ENCODE peak calls at places on chromosomes 12 and 14, in four cellular contexts. One of them, this sample, is unnamed.
A peak's percentile ranks its signal among the peaks of the same experiment; 100 is the strongest.

GRCh38 chr12:33012226-33012625 is 115.6 kb upstream of the PKP2 start:
- DNase-seq in endothelial cell of umbilical vein: no peak
- DNase-seq in GM12892: no peak
- DNase-seq in K562: no peak
- DNase-seq in this sample: no peak

GRCh38 chr14:22545842-22546721 is 42.9 kb downstream of the DAD1 start:
- DNase-seq in endothelial cell of umbilical vein: peak; percentile 93
- DNase-seq in GM12892: no peak
- DNase-seq in K562: no peak
- DNase-seq in this sample: no peak

GRCh38 chr14:103745424-103745823 is 29.8 kb downstream of the ZFYVE21 start:
- DNase-seq in endothelial cell of umbilical vein: no peak
- DNase-seq in GM12892: no peak
- DNase-seq in K562: no peak
- DNase-seq in this sample: no peak

GRCh38 chr12:68113644-68114043 is 45.9 kb downstream of the IFNG start:
- DNase-seq in endothelial cell of umbilical vein: no peak
- DNase-seq in GM12892: no peak
- DNase-seq in K562: peak; percentile 18
- DNase-seq in this sample: no peak

GRCh38 chr12:127324681-127325080 is 942.3 kb upstream of the TMEM132C start:
- DNase-seq in endothelial cell of umbilical vein: no peak
- DNase-seq in GM12892: no peak
- DNase-seq in K562: no peak
- DNase-seq in this sample: no peak

GRCh38 chr12:42421844-42422779 is 96.1 kb downstream of the PPHLN1 start:
- DNase-seq in endothelial cell of umbilical vein: peak; percentile 96
- DNase-seq in GM12892: no peak
- DNase-seq in K562: peak; percentile 53
- DNase-seq in this sample: no peak

GRCh38 chr12:15984097-15984800 is 73.1 kb downstream of the DERA start:
- DNase-seq in endothelial cell of umbilical vein: no peak
- DNase-seq in GM12892: no peak
- DNase-seq in K562: no peak
- DNase-seq in this sample: no peak

GRCh38 chr14:100424504-100425453 is 101.6 kb downstream of the SLC25A47 start:
- DNase-seq in endothelial cell of umbilical vein: no peak
- DNase-seq in GM12892: no peak
- DNase-seq in K562: no peak
- DNase-seq in this sample: no peak

GRCh38 chr12:52191841-52192791 is at the start of gene KRT80:
- DNase-seq in endothelial cell of umbilical vein: peak; percentile 98
- DNase-seq in GM12892: no peak
- DNase-seq in K562: no peak
- DNase-seq in this sample: peak; percentile 79
- TF ChIP-seq POLR2A in endothelial cell of umbilical vein: peak; percentile 69
- TF ChIP-seq POLR2A in GM12892: no peak
- TF ChIP-seq POLR2A in K562: no peak
- TF ChIP-seq POLR2A in this sample: no peak

GRCh38 chr12:7129647-7130536 is at the start of gene CLSTN3:
- DNase-seq in endothelial cell of umbilical vein: peak; percentile 87
- DNase-seq in GM12892: peak; percentile 100
- DNase-seq in K562: peak; percentile 100
- DNase-seq in this sample: peak; percentile 95
- TF ChIP-seq POLR2A in endothelial cell of umbilical vein: no peak
- TF ChIP-seq POLR2A in GM12892: no peak
- TF ChIP-seq POLR2A in K562: peak; percentile 28
- TF ChIP-seq POLR2A in this sample: peak; percentile 52

GRCh38 chr14:77027538-77028383 is 747 bp downstream of the IRF2BPL start:
- DNase-seq in endothelial cell of umbilical vein: peak; percentile 64
- DNase-seq in GM12892: peak; percentile 65
- DNase-seq in K562: peak; percentile 79
- DNase-seq in this sample: peak; percentile 74
- TF ChIP-seq POLR2A in endothelial cell of umbilical vein: no peak
- TF ChIP-seq POLR2A in GM12892: peak; percentile 65
- TF ChIP-seq POLR2A in K562: no peak
- TF ChIP-seq POLR2A in this sample: no peak

GRCh38 chr12:29382251-29382650 is 1.3 kb upstream of the ERGIC2 start:
- DNase-seq in endothelial cell of umbilical vein: no peak
- DNase-seq in GM12892: no peak
- DNase-seq in K562: no peak
- DNase-seq in this sample: no peak

GRCh38 chr12:29376118-29376517 is 4.9 kb downstream of the ERGIC2 start:
- DNase-seq in endothelial cell of umbilical vein: no peak
- DNase-seq in GM12892: no peak
- DNase-seq in K562: no peak
- DNase-seq in this sample: no peak

GRCh38 chr12:29374913-29375312 is 6.1 kb downstream of the ERGIC2 start:
- DNase-seq in endothelial cell of umbilical vein: no peak
- DNase-seq in GM12892: no peak
- DNase-seq in K562: no peak
- DNase-seq in this sample: no peak

DNA sequence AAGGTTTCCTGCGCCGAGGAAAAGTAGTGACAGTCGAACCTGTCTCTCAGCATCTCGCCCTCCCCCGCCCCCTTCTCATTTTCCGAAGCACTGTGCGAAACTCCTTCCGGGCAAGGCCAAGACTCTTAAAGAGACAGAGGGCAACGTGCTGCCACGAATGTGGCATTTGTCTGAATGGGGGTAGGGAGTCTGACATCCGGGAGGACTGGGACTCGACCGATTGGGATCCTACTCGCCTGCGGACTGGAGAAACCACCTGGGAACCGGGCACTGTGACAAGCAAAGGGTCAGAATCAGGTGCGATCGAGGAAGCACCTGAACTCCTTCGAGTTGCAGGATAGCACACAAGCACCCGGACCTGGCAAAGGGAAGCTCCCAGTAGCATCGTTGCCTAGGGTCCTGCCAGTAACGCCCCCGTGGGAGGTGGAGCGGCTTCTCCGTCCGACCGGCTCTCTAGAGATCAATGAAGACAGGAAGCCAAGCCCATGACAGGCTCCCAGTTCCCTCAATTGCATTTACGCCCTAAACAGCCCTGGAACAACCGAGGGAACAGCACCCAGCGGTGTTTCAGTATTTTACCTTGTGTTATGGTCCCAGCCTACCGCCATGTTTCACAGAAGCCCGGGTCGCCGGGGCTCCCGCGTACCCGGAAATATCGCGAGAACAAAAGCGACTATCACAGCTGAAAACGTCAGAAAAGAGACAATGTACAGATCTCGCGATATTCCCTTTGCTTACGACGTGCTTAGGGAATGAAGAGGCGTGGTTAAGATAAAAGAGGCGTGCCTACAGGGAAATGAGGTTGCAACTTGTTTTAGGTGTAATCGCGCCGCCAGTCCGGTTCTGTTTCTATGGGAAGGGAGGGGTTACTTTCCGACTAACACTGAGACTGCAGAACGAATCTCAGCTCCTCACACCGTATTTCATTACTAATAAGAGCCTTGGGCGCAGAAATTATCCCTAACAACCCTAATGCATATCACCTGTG is at the start of gene ERGIC2:
- DNase-seq in endothelial cell of umbilical vein: peak; percentile 98
- DNase-seq in GM12892: peak; percentile 47
- DNase-seq in K562: peak; percentile 92
- DNase-seq in this sample: peak; percentile 90
- TF ChIP-seq POLR2A in endothelial cell of umbilical vein: peak; percentile 65
- TF ChIP-seq POLR2A in GM12892: peak; percentile 56
- TF ChIP-seq POLR2A in K562: peak; percentile 90
- TF ChIP-seq POLR2A in this sample: no peak

GRCh38 chr14:73589128-73589527 is 2.5 kb upstream of the ACOT4 start:
- DNase-seq in endothelial cell of umbilical vein: no peak
- DNase-seq in GM12892: no peak
- DNase-seq in K562: no peak
- DNase-seq in this sample: no peak

GRCh38 chr14:73594491-73594890 is 2.8 kb downstream of the ACOT4 start:
- DNase-seq in endothelial cell of umbilical vein: no peak
- DNase-seq in GM12892: no peak
- DNase-seq in K562: no peak
- DNase-seq in this sample: no peak

GRCh38 chr14:73591690-73592448 is at the start of gene ACOT4:
- DNase-seq in endothelial cell of umbilical vein: no peak
- DNase-seq in GM12892: peak; percentile 58
- DNase-seq in K562: no peak
- DNase-seq in this sample: peak; percentile 23
- TF ChIP-seq POLR2A in endothelial cell of umbilical vein: no peak
- TF ChIP-seq POLR2A in GM12892: peak; percentile 77
- TF ChIP-seq POLR2A in K562: no peak
- TF ChIP-seq POLR2A in this sample: no peak

GRCh38 chr14:37601849-37602248 is 6.4 kb downstream of the TTC6 start:
- DNase-seq in endothelial cell of umbilical vein: no peak
- DNase-seq in GM12892: no peak
- DNase-seq in K562: no peak
- DNase-seq in this sample: no peak

GRCh38 chr14:37598973-37599526 is 3.6 kb downstream of the TTC6 start:
- DNase-seq in endothelial cell of umbilical vein: no peak
- DNase-seq in GM12892: no peak
- DNase-seq in K562: no peak
- DNase-seq in this sample: peak; percentile 43

GRCh38 chr14:37602605-37603453 is 7.4 kb downstream of the TTC6 start:
- DNase-seq in endothelial cell of umbilical vein: no peak
- DNase-seq in GM12892: no peak
- DNase-seq in K562: no peak
- DNase-seq in this sample: no peak

GRCh38 chr14:37599527-37600368 is 4.3 kb downstream of the TTC6 start:
- DNase-seq in endothelial cell of umbilical vein: no peak
- DNase-seq in GM12892: no peak
- DNase-seq in K562: no peak
- DNase-seq in this sample: no peak

DNA sequence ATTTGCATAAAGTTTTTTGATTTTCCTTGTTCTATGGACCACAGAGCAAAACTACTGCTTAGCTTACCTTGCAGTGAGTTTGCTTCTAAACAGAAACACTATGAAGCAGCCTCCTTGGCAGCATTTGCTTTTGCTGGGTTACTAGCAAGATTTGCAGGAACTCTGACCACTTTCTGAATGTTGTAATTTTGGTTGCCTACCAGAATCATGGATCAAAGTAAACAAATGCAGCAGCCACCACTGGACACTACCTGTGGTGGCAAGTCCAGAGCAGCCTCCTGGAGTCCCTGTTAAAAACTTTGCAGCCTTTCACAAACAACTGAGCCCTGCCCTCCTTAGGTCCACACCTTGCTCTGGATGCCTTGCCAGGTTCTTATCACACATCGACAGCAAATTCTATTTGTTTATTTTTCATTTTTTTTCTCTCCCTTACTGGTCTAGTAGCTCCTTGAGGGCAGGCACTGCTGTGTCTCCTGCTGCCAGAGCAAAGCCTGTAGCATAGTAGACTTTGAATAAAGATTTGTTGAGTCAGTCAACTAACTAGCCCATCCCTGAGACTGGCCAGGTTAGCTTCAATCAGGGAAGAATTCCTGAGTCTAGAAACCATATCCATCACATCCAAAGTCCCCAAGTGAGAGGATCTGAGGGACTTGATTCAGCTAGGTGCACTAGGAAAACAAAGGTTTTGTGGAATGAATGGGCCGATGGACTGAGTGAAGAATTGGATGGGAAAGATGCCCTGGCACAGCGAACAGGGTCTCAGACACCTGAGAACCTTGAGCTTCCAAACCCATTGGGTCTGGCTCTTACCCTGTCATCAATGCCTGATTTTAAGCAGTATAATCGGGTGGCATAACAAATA is 5.7 kb downstream of the TTC6 start:
- DNase-seq in endothelial cell of umbilical vein: no peak
- DNase-seq in GM12892: no peak
- DNase-seq in K562: no peak
- DNase-seq in this sample: no peak
- TF ChIP-seq POLR2A in endothelial cell of umbilical vein: no peak
- TF ChIP-seq POLR2A in GM12892: no peak
- TF ChIP-seq POLR2A in K562: no peak
- TF ChIP-seq POLR2A in this sample: no peak

GRCh38 chr14:93430889-93431670 is at the start of gene UNC79:
- DNase-seq in endothelial cell of umbilical vein: no peak
- DNase-seq in GM12892: no peak
- DNase-seq in K562: peak; percentile 11
- DNase-seq in this sample: peak; percentile 65
- TF ChIP-seq POLR2A in endothelial cell of umbilical vein: no peak
- TF ChIP-seq POLR2A in GM12892: no peak
- TF ChIP-seq POLR2A in K562: no peak
- TF ChIP-seq POLR2A in this sample: no peak

GRCh38 chr14:58296731-58297130 is 1.6 kb upstream of the ARID4A start:
- DNase-seq in endothelial cell of umbilical vein: peak; percentile 33
- DNase-seq in GM12892: no peak
- DNase-seq in K562: no peak
- DNase-seq in this sample: no peak

GRCh38 chr14:58298477-58298879 is at the start of gene ARID4A:
- DNase-seq in endothelial cell of umbilical vein: no peak
- DNase-seq in GM12892: no peak
- DNase-seq in K562: no peak
- DNase-seq in this sample: peak; percentile 90

GRCh38 chr14:58298880-58299664 is 717 bp downstream of the ARID4A start:
- DNase-seq in endothelial cell of umbilical vein: peak; percentile 18
- DNase-seq in GM12892: peak; percentile 27
- DNase-seq in K562: peak; percentile 38
- DNase-seq in this sample: peak; percentile 91

GRCh38 chr14:58297412-58297761 is 968 bp upstream of the ARID4A start:
- DNase-seq in endothelial cell of umbilical vein: no peak
- DNase-seq in GM12892: no peak
- DNase-seq in K562: no peak
- DNase-seq in this sample: no peak

DNA sequence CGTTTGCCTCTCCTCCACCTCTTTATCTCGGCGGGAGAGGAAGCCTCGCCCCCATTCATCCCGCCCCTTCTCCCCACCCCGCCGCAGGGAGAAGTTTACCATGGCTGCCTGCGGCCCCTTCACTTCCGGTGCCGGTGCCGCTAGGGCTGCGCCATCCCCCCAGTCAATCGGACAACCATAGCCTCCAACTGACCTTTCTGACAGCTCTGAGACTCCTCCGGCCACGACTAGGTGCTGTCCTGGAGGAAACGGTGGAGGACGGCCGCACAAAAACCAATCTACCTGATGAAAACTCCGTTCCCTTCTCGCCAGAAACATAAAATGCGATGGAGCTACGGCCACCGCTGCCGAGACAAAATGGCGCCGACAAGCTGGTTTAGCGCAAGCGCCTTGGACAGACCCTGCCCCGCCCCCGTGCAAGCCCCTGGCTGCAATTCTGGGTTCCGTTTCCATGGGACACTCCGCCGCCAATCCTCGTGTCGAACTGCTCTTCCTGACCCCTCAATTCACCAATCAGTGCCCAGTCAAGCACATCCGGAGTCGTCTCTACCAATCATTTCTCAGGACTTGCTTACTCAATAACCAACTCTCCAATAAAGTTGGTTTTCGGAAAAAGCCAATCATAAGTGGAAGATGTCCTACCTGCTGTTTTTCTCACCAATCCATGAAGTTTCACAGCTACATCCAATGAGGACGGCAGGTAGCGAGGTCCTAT is 436 bp upstream of the ARID4A start:
- DNase-seq in endothelial cell of umbilical vein: peak; percentile 100
- DNase-seq in GM12892: peak; percentile 82
- DNase-seq in K562: peak; percentile 96
- DNase-seq in this sample: peak; percentile 99
- TF ChIP-seq POLR2A in endothelial cell of umbilical vein: peak; percentile 58
- TF ChIP-seq POLR2A in GM12892: peak; percentile 85
- TF ChIP-seq POLR2A in K562: peak; percentile 96
- TF ChIP-seq POLR2A in this sample: peak; percentile 66

This sample was measured in upper lobe of left lung.